ENCODE peak calls at places on chromosomes 4 and X, in six cellular contexts. J is upper lobe of left lung, O is breast epithelium, R is tibial nerve, V is H1, M is heart left ventricle. D is an unnamed sample.

GRCh38 chr4:151957163-151957562 is 196.4 kb upstream of the GATB start:
- DNase-seq in J (peak), O (no peak), R (no peak), V (peak), M (peak), D (no peak)

GRCh38 chr4:145177906-145178538 is 2.4 kb downstream of the OTUD4 start:
- DNase-seq in J (no peak), O (no peak), R (no peak), V (no peak), M (no peak), D (no peak)

GRCh38 chr4:2954358-2955185 is 8.6 kb downstream of the NOP14 start:
- DNase-seq in J (no peak), O (no peak), R (no peak), V (no peak), M (no peak), D (no peak)

GRCh38 chrX:44157858-44158257 is 184.7 kb upstream of the NDP start:
- DNase-seq in J (no peak), O (no peak), R (no peak), V (no peak), M (no peak), D (no peak)

GRCh38 chr4:20043992-20044391 is 207.7 kb upstream of the SLIT2 start:
- DNase-seq in J (no peak), O (no peak), R (no peak), V (no peak), M (no peak), D (no peak)

GRCh38 chr4:116362603-116363002 is 722.8 kb downstream of the TRAM1L1 start:
- DNase-seq in J (no peak), O (no peak), R (no peak), V (no peak), M (no peak), D (no peak)

GRCh38 chrX:23505531-23506303 is 161.6 kb upstream of the PRDX4 start:
- DNase-seq in J (no peak), O (no peak), R (no peak), V (no peak), M (no peak), D (no peak)

GRCh38 chrX:51955200-51955599 is 61.8 kb downstream of the MAGED1 start:
- DNase-seq in J (no peak), O (no peak), R (no peak), V (no peak), M (no peak), D (no peak)

GRCh38 chrX:24879679-24880078 is 136.1 kb downstream of the ARX start:
- DNase-seq in J (no peak), O (no peak), R (no peak), V (no peak), M (no peak), D (no peak)

GRCh38 chrX:23953908-23954269 is 46.1 kb downstream of the CXorf58 start:
- DNase-seq in J (no peak), O (no peak), R (no peak), V (no peak), M (no peak), D (peak)

GRCh38 chrX:52262195-52262546 is 77.5 kb downstream of the MAGED4 start:
- DNase-seq in J (no peak), O (no peak), R (no peak), V (no peak), M (no peak), D (no peak)

GRCh38 chr4:142414336-142414945 is 431.7 kb downstream of the INPP4B start:
- DNase-seq in J (no peak), O (no peak), R (no peak), V (no peak), M (no peak), D (no peak)

GRCh38 chr4:128512767-128513322 is 225.2 kb upstream of the PGRMC2 start:
- DNase-seq in J (no peak), O (no peak), R (no peak), V (no peak), M (no peak), D (no peak)

GRCh38 chrX:30652527-30653414 is 452 bp upstream of the GK start:
- DNase-seq in J (peak), O (peak), R (peak), V (peak), M (peak), D (peak)

GRCh38 chrX:16429391-16429790 is 220.6 kb upstream of the S100G start:
- DNase-seq in J (no peak), O (no peak), R (no peak), V (no peak), M (no peak), D (no peak)

GRCh38 chr4:41890085-41890484 is 45.1 kb upstream of the TMEM33 start:
- DNase-seq in J (no peak), O (no peak), R (no peak), V (no peak), M (no peak), D (no peak)

GRCh38 chr4:26459054-26459755 is 31.1 kb downstream of the CCKAR start:
- DNase-seq in J (peak), O (no peak), R (no peak), V (peak), M (no peak), D (no peak)

GRCh38 chr4:109589605-109590004 is 29.6 kb downstream of the MCUB start:
- DNase-seq in J (no peak), O (no peak), R (no peak), V (no peak), M (no peak), D (no peak)

GRCh38 chr4:107808572-107808971 is 16.2 kb upstream of the SGMS2 start:
- DNase-seq in J (no peak), O (no peak), R (no peak), V (no peak), M (no peak), D (no peak)

GRCh38 chrX:3788494-3789233 is 75.2 kb upstream of the PRKX start:
- DNase-seq in J (no peak), O (no peak), R (no peak), V (no peak), M (no peak), D (no peak)
- H3K4me3 ChIP-seq in J (no peak), O (no peak), R (no peak), V (peak), M (no peak), D (no peak)

GRCh38 chr4:8221476-8221875 is 22.4 kb downstream of the SH3TC1 start:
- DNase-seq in J (no peak), O (no peak), R (no peak), V (no peak), M (no peak), D (no peak)
- TF ChIP-seq POLR2A in J (no peak), O (no peak), R (no peak), V (no peak), M (no peak), D (no peak)

GRCh38 chrX:154072192-154072591 is 25.3 kb downstream of the MECP2 start:
- DNase-seq in J (no peak), O (no peak), R (no peak), V (no peak), M (no peak), D (no peak)

GRCh38 chrX:154064637-154065435 is 32.7 kb downstream of the MECP2 start:
- DNase-seq in J (no peak), O (no peak), R (no peak), V (no peak), M (no peak), D (no peak)

GRCh38 chrX:154063234-154063633 is 34.3 kb downstream of the MECP2 start:
- DNase-seq in J (no peak), O (no peak), R (no peak), V (no peak), M (no peak), D (no peak)

GRCh38 chrX:154074199-154074598 is 23.3 kb downstream of the MECP2 start:
- DNase-seq in J (no peak), O (no peak), R (no peak), V (no peak), M (no peak), D (no peak)

DNA sequence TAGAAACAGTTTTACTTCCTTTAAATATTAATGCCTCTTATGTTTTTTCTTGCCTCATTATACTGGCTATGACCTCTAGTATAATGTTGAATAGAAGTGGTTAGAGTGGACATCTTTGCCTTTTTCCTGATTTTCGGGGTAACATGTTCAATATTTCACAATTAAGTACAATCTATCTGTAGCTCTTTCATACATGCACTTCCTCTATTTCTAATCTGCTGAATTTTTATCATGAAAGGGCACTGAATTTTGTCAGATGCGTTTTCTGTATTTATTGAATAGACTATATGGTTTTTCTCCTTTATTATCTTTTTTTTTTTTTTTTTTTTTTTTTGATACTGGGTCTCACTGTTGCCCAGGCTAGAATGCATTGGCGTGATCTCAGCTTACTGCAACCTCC is 29.0 kb downstream of the MECP2 start:
- DNase-seq in J (no peak), O (no peak), R (no peak), V (no peak), M (no peak), D (no peak)
- H3K4me3 ChIP-seq in J (no peak), O (no peak), R (no peak), V (no peak), M (no peak), D (no peak)

GRCh38 chr4:38664704-38665401 is 854 bp downstream of the KLF3 start:
- DNase-seq in J (peak), O (peak), R (peak), V (no peak), M (peak), D (peak)
- TF ChIP-seq POLR2A in J (peak), O (no peak), R (no peak), V (peak), M (no peak), D (no peak)

GRCh38 chr4:185576314-185576713 is 41.0 kb upstream of the PDLIM3 start:
- DNase-seq in J (no peak), O (no peak), R (no peak), V (no peak), M (no peak), D (no peak)

GRCh38 chr4:185578284-185578683 is 43.0 kb upstream of the PDLIM3 start:
- DNase-seq in J (no peak), O (no peak), R (no peak), V (no peak), M (no peak), D (no peak)

GRCh38 chr4:185573651-185574199 is 38.4 kb upstream of the PDLIM3 start:
- DNase-seq in J (peak), O (no peak), R (no peak), V (no peak), M (no peak), D (no peak)

GRCh38 chr4:185577592-185577940 is 42.3 kb upstream of the PDLIM3 start:
- DNase-seq in J (no peak), O (no peak), R (no peak), V (no peak), M (no peak), D (no peak)

DNA sequence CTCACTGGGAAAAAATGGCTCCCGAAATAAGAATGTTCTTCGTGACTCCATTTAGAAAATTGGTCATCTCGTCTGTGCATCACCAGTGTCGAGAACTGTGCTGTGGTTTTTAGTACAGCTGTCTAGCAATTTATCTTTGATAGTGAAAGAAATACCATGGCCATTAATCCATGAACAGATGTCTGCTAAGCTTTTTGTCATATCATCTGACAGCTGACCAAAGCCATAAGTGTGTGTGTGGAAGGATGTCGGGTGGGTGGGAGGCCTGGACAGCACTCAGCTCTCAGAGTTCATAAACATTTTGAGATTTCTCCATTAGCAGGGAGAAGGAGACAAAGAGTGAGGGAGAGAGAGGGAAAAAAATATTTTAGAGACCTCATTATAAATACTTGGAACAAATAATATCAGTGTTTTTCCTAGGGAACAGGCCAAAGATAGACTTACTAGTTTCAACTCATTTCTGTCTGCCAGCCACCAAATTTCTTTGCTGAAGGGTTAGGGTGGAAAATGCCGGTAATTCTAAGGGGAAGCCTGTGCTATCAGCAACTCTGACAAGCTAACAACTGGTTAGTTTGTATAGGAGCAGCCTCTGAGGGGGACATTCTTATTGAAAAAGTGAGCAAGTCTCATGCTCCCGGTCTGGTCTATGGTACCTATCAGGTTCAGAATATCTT is 41.7 kb upstream of the PDLIM3 start:
- DNase-seq in J (no peak), O (no peak), R (no peak), V (no peak), M (no peak), D (no peak)
- H3K4me3 ChIP-seq in J (no peak), O (no peak), R (no peak), V (no peak), M (no peak), D (no peak)

GRCh38 chr4:55673424-55673823 is 37.3 kb upstream of the NMU start:
- DNase-seq in J (no peak), O (no peak), R (no peak), V (no peak), M (no peak), D (no peak)

GRCh38 chr4:55670695-55671094 is 34.6 kb upstream of the NMU start:
- DNase-seq in J (no peak), O (no peak), R (no peak), V (no peak), M (no peak), D (no peak)

GRCh38 chr4:55671667-55672066 is 35.6 kb upstream of the NMU start:
- DNase-seq in J (no peak), O (no peak), R (no peak), V (no peak), M (no peak), D (no peak)

GRCh38 chr4:55675196-55675793 is 39.2 kb upstream of the NMU start:
- DNase-seq in J (no peak), O (no peak), R (no peak), V (no peak), M (no peak), D (no peak)
- TF ChIP-seq POLR2A in J (no peak), O (no peak), R (no peak), V (no peak), M (no peak), D (no peak)

GRCh38 chr4:5956285-5957021 is 61.8 kb downstream of the C4orf50 start:
- DNase-seq in J (no peak), O (no peak), R (no peak), V (no peak), M (peak), D (peak)
- H3K4me3 ChIP-seq in J (no peak), O (no peak), R (no peak), V (no peak), M (no peak), D (no peak)